ENCODE peak calls at places on chromosomes 3 and 15, in six cellular contexts. One of them, this sample, is unnamed.

GRCh38 chr3:36451816-36452215 is 71.5 kb downstream of the STAC start:
- DNase-seq in psoas muscle: no peak
- DNase-seq in ovary: no peak
- DNase-seq in AG10803: no peak
- DNase-seq in lower lobe of right lung: no peak
- DNase-seq in Panc1: no peak
- DNase-seq in this sample: peak

GRCh38 chr3:99407257-99407656 is 231.1 kb upstream of the COL8A1 start:
- DNase-seq in psoas muscle: no peak
- DNase-seq in ovary: no peak
- DNase-seq in AG10803: no peak
- DNase-seq in lower lobe of right lung: no peak
- DNase-seq in Panc1: no peak
- DNase-seq in this sample: no peak

GRCh38 chr15:67820992-67821783 is 4.1 kb upstream of the SKOR1 start:
- DNase-seq in psoas muscle: peak
- DNase-seq in ovary: peak
- DNase-seq in AG10803: peak
- DNase-seq in lower lobe of right lung: no peak
- DNase-seq in Panc1: no peak
- DNase-seq in this sample: peak

GRCh38 chr3:160343132-160343531 is 55.9 kb downstream of the IFT80 start:
- DNase-seq in psoas muscle: no peak
- DNase-seq in ovary: no peak
- DNase-seq in AG10803: peak
- DNase-seq in lower lobe of right lung: no peak
- DNase-seq in Panc1: no peak
- DNase-seq in this sample: no peak

GRCh38 chr3:159852821-159853505 is 135.7 kb upstream of the IL12A start:
- DNase-seq in psoas muscle: peak
- DNase-seq in ovary: peak
- DNase-seq in AG10803: peak
- DNase-seq in lower lobe of right lung: peak
- DNase-seq in Panc1: no peak
- DNase-seq in this sample: peak

GRCh38 chr15:60751985-60752952 is 273.3 kb upstream of the ICE2 start:
- DNase-seq in psoas muscle: peak
- DNase-seq in ovary: peak
- DNase-seq in AG10803: no peak
- DNase-seq in lower lobe of right lung: no peak
- DNase-seq in Panc1: no peak
- DNase-seq in this sample: peak

GRCh38 chr3:179071161-179071568 is 444 bp downstream of the ZMAT3 start:
- DNase-seq in psoas muscle: no peak
- DNase-seq in ovary: no peak
- DNase-seq in AG10803: peak
- DNase-seq in lower lobe of right lung: no peak
- DNase-seq in Panc1: no peak
- DNase-seq in this sample: peak

GRCh38 chr3:113844622-113845222 is 6.1 kb downstream of the GRAMD1C start:
- DNase-seq in psoas muscle: no peak
- DNase-seq in ovary: no peak
- DNase-seq in AG10803: peak
- DNase-seq in lower lobe of right lung: no peak
- DNase-seq in Panc1: no peak
- DNase-seq in this sample: peak

GRCh38 chr15:99424978-99425665 is 140.7 kb upstream of the MEF2A start:
- DNase-seq in psoas muscle: no peak
- DNase-seq in ovary: no peak
- DNase-seq in AG10803: peak
- DNase-seq in lower lobe of right lung: no peak
- DNase-seq in Panc1: no peak
- DNase-seq in this sample: peak

GRCh38 chr15:35736150-35736549 is 190.2 kb upstream of the DPH6 start:
- DNase-seq in psoas muscle: no peak
- DNase-seq in ovary: no peak
- DNase-seq in AG10803: no peak
- DNase-seq in lower lobe of right lung: no peak
- DNase-seq in Panc1: no peak
- DNase-seq in this sample: no peak

GRCh38 chr15:73325191-73325980 is 43.4 kb downstream of the HCN4 start:
- DNase-seq in psoas muscle: no peak
- DNase-seq in ovary: no peak
- DNase-seq in AG10803: no peak
- DNase-seq in lower lobe of right lung: no peak
- DNase-seq in Panc1: no peak
- DNase-seq in this sample: peak

GRCh38 chr3:55177749-55178148 is 249.9 kb upstream of the LRTM1 start:
- DNase-seq in psoas muscle: no peak
- DNase-seq in ovary: no peak
- DNase-seq in AG10803: no peak
- DNase-seq in lower lobe of right lung: no peak
- DNase-seq in Panc1: no peak
- DNase-seq in this sample: no peak

GRCh38 chr3:55175423-55175822 is 247.6 kb upstream of the LRTM1 start:
- DNase-seq in psoas muscle: no peak
- DNase-seq in ovary: no peak
- DNase-seq in AG10803: no peak
- DNase-seq in lower lobe of right lung: no peak
- DNase-seq in Panc1: no peak
- DNase-seq in this sample: no peak

GRCh38 chr3:55180161-55180560 is 252.3 kb upstream of the LRTM1 start:
- DNase-seq in psoas muscle: no peak
- DNase-seq in ovary: no peak
- DNase-seq in AG10803: peak
- DNase-seq in lower lobe of right lung: no peak
- DNase-seq in Panc1: no peak
- DNase-seq in this sample: no peak

GRCh38 chr3:55180936-55181535 is 253.2 kb upstream of the LRTM1 start:
- DNase-seq in psoas muscle: no peak
- DNase-seq in ovary: peak
- DNase-seq in AG10803: peak
- DNase-seq in lower lobe of right lung: no peak
- DNase-seq in Panc1: no peak
- DNase-seq in this sample: peak

DNA sequence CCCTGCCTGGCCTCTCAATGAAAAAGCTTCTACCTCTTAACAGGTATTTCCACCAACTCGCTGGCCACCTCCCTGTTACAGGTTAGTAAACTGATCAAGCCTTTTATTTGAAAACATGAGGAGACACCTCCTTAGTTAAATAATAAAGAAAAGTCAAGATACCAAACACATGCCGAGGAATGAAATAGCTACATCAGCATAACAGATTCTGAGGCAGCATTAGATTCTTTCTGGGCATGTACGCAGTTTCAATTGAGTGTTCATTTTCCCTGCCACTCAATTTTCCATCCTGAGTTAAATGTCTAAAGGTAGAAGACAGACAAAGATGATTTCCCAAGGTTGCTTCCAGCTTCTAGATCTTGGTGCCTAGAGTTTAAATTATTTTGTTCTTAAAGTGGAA is 250.5 kb upstream of the LRTM1 start:
- DNase-seq in psoas muscle: no peak
- DNase-seq in ovary: no peak
- DNase-seq in AG10803: no peak
- DNase-seq in lower lobe of right lung: no peak
- DNase-seq in Panc1: no peak
- DNase-seq in this sample: no peak
- H3K4me3 ChIP-seq in psoas muscle: no peak
- H3K4me3 ChIP-seq in ovary: no peak
- H3K4me3 ChIP-seq in AG10803: no peak
- H3K4me3 ChIP-seq in lower lobe of right lung: no peak
- H3K4me3 ChIP-seq in Panc1: no peak
- H3K4me3 ChIP-seq in this sample: no peak

GRCh38 chr15:75840659-75841058 is 2.6 kb upstream of the UBE2Q2 start:
- DNase-seq in psoas muscle: no peak
- DNase-seq in ovary: peak
- DNase-seq in AG10803: peak
- DNase-seq in lower lobe of right lung: no peak
- DNase-seq in Panc1: no peak
- DNase-seq in this sample: peak
- H3K4me3 ChIP-seq in psoas muscle: no peak
- H3K4me3 ChIP-seq in ovary: no peak
- H3K4me3 ChIP-seq in AG10803: no peak
- H3K4me3 ChIP-seq in lower lobe of right lung: no peak
- H3K4me3 ChIP-seq in Panc1: no peak
- H3K4me3 ChIP-seq in this sample: no peak

GRCh38 chr15:40472171-40472727 is 1.5 kb downstream of the CHST14 start:
- DNase-seq in psoas muscle: no peak
- DNase-seq in ovary: no peak
- DNase-seq in AG10803: no peak
- DNase-seq in lower lobe of right lung: no peak
- DNase-seq in Panc1: no peak
- DNase-seq in this sample: no peak
- H3K4me3 ChIP-seq in psoas muscle: peak
- H3K4me3 ChIP-seq in ovary: peak
- H3K4me3 ChIP-seq in AG10803: peak
- H3K4me3 ChIP-seq in lower lobe of right lung: peak
- H3K4me3 ChIP-seq in Panc1: peak
- H3K4me3 ChIP-seq in this sample: peak

GRCh38 chr15:74786659-74787165 is 4.8 kb downstream of the CSK start:
- DNase-seq in psoas muscle: no peak
- DNase-seq in ovary: no peak
- DNase-seq in AG10803: no peak
- DNase-seq in lower lobe of right lung: no peak
- DNase-seq in Panc1: no peak
- DNase-seq in this sample: peak
- H3K4me3 ChIP-seq in psoas muscle: peak
- H3K4me3 ChIP-seq in ovary: no peak
- H3K4me3 ChIP-seq in AG10803: no peak
- H3K4me3 ChIP-seq in lower lobe of right lung: peak
- H3K4me3 ChIP-seq in Panc1: no peak
- H3K4me3 ChIP-seq in this sample: no peak

DNA sequence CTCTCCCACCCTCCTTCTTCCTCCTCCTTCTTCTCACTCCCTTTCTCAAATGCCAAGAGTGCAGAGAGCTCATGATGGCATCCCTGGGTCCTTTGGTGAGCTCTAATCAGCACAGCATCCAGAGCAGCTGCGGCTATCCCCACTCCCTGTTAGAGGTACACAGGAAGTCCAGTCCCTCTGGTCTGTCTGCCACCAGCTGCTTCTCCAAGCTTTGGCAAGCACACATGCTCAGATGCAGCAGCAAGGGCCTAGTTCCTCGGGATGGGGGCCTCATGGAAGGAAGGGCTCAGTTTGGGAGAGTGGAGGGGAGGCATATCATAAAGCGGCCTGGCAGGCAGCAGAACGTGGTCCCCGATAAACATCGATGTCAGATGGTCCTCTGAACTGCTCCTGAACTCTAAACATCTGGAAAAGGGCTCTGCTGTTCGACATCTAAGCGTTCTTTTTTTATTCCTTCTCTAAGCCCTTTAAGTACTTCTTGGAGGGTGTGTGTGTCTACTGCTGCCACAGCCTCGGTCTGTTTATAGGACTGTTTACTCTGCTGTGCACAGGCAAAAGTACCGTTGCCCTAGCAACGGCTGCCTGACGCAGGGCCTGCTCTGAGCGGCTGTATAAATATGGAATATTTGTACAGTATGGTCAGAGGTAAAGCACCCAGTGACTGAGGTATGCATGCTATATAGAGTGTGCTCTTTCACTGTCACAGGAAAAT is 74.6 kb downstream of the PRICKLE2 start:
- DNase-seq in psoas muscle: peak
- DNase-seq in ovary: peak
- DNase-seq in AG10803: peak
- DNase-seq in lower lobe of right lung: peak
- DNase-seq in Panc1: no peak
- DNase-seq in this sample: peak
- H3K4me3 ChIP-seq in psoas muscle: no peak
- H3K4me3 ChIP-seq in ovary: no peak
- H3K4me3 ChIP-seq in AG10803: no peak
- H3K4me3 ChIP-seq in lower lobe of right lung: no peak
- H3K4me3 ChIP-seq in Panc1: no peak
- H3K4me3 ChIP-seq in this sample: no peak

GRCh38 chr15:39640665-39641064 is 59.8 kb downstream of the THBS1 start:
- DNase-seq in psoas muscle: no peak
- DNase-seq in ovary: no peak
- DNase-seq in AG10803: no peak
- DNase-seq in lower lobe of right lung: no peak
- DNase-seq in Panc1: no peak
- DNase-seq in this sample: no peak
- H3K4me3 ChIP-seq in psoas muscle: no peak
- H3K4me3 ChIP-seq in ovary: no peak
- H3K4me3 ChIP-seq in AG10803: no peak
- H3K4me3 ChIP-seq in lower lobe of right lung: no peak
- H3K4me3 ChIP-seq in Panc1: no peak
- H3K4me3 ChIP-seq in this sample: no peak

DNA sequence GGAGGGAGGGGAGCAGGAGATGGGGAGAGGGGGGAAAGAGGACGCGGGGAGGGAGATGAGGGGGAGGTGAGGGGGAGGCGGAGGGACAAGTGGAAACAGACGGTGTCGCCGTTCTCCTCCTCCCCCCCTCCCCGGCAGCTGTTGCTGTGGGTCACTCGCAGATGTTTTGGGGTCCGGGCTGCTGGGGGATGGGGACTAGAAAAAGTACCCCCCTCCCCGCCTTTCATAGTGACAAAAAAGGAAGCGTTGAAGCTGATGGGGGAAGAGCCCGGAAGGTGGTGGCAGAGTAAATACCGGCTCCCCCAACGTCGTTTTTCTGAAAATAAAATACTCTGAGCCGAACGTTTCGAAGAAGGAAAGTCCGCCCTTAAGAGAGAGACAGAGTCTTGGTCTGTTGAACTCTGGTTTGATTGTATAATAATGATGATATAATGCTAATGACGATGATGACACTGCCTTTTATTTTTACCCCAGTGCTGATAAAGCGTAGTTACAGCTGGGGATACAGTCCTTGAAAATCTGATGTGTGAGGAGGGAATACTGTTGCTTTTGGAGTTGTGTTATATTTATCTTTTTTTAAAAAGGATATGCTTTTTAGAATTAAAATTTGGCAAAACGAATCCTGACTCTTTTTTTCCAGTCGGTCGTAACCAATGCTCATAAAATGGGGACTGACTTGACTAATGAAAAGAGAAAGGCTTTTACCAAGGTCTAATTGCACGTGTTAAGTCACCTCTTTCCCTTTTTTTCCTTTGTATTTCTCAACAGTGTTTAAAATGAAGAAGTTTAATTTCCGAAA is 997 bp downstream of the STXBP5L start:
- DNase-seq in psoas muscle: peak
- DNase-seq in ovary: peak
- DNase-seq in AG10803: no peak
- DNase-seq in lower lobe of right lung: no peak
- DNase-seq in Panc1: no peak
- DNase-seq in this sample: no peak
- H3K4me3 ChIP-seq in psoas muscle: peak
- H3K4me3 ChIP-seq in ovary: peak
- H3K4me3 ChIP-seq in AG10803: peak
- H3K4me3 ChIP-seq in lower lobe of right lung: peak
- H3K4me3 ChIP-seq in Panc1: peak
- H3K4me3 ChIP-seq in this sample: peak